ENCODE peak calls at places on chromosomes 13 and 19, in ten cellular contexts. P is kidney epithelial cell; G is CD8-positive, alpha-beta T cell; U is frontal cortex; V is activated CD4-positive, alpha-beta T cell treated with anti-CD3 and anti-CD28 coated beads for 1 hour; O is Caco-2; I is stimulated activated CD8-positive, alpha-beta memory T cell treated with anti-CD3 and anti-CD28 coated beads, Interleukin-12 subunit alpha, Interleukin-12 subunit beta, amount 100 ng/mL, for 4 hours; J is NCI-H1930; R is stimulated activated naive CD4-positive, alpha-beta T cell; W is mesendoderm. L is an unnamed sample.

GRCh38 chr19:29530549-29531457 is 5.0 kb downstream of the VSTM2B start:
- DNase-seq in P (no peak), G (no peak), U (no peak), V (no peak), O (no peak), I (no peak), J (no peak), R (no peak), W (peak), L (no peak)

GRCh38 chr19:41945135-41945766 is 13.9 kb downstream of the RABAC1 start:
- DNase-seq in P (no peak), G (peak), U (no peak), V (peak), O (no peak), I (peak), J (no peak), R (peak), W (no peak), L (peak)

GRCh38 chr13:77737583-77738200 is 40.2 kb downstream of the SLAIN1 start:
- DNase-seq in P (no peak), G (no peak), U (no peak), V (no peak), O (no peak), I (no peak), J (no peak), R (no peak), W (no peak), L (no peak)

GRCh38 chr19:28881616-28882015 is 331.3 kb downstream of the UQCRFS1 start:
- DNase-seq in P (peak), G (no peak), U (no peak), V (no peak), O (no peak), I (no peak), J (no peak), R (no peak), W (no peak), L (no peak)

GRCh38 chr13:102452831-102453230 is 51.0 kb upstream of the FGF14 start:
- DNase-seq in P (peak), G (no peak), U (no peak), V (no peak), O (no peak), I (no peak), J (no peak), R (no peak), W (no peak), L (no peak)

GRCh38 chr19:3132971-3133792 is 2.7 kb upstream of the GNA15 start:
- DNase-seq in P (peak), G (peak), U (no peak), V (peak), O (no peak), I (peak), J (no peak), R (peak), W (no peak), L (peak)

GRCh38 chr13:35471466-35472307 is 4.8 kb downstream of the MAB21L1 start:
- DNase-seq in P (no peak), G (no peak), U (no peak), V (no peak), O (no peak), I (no peak), J (no peak), R (no peak), W (peak), L (no peak)

GRCh38 chr13:21039097-21039800 is 22.1 kb downstream of the LATS2 start:
- DNase-seq in P (no peak), G (no peak), U (no peak), V (no peak), O (no peak), I (no peak), J (no peak), R (no peak), W (peak), L (no peak)

GRCh38 chr13:111210082-111210481 is 95.0 kb downstream of the ARHGEF7 start:
- DNase-seq in P (no peak), G (no peak), U (no peak), V (no peak), O (no peak), I (no peak), J (no peak), R (no peak), W (no peak), L (no peak)

GRCh38 chr13:50129065-50129922 is 114.0 kb downstream of the KCNRG start:
- DNase-seq in P (no peak), G (no peak), U (no peak), V (no peak), O (no peak), I (no peak), J (no peak), R (no peak), W (peak), L (no peak)

GRCh38 chr19:46489445-46490272 is 6.0 kb downstream of the PNMA8B start:
- DNase-seq in P (no peak), G (no peak), U (peak), V (no peak), O (no peak), I (no peak), J (no peak), R (peak), W (peak), L (no peak)

GRCh38 chr19:38095411-38096308 is 128.4 kb downstream of the DPF1 start:
- DNase-seq in P (peak), G (peak), U (peak), V (peak), O (peak), I (peak), J (peak), R (peak), W (peak), L (peak)

GRCh38 chr13:109602356-109602755 is 184.0 kb downstream of the IRS2 start:
- DNase-seq in P (no peak), G (no peak), U (no peak), V (no peak), O (no peak), I (no peak), J (no peak), R (no peak), W (no peak), L (no peak)

GRCh38 chr19:40976134-40976533 is 14.9 kb upstream of the CYP2B6 start:
- DNase-seq in P (no peak), G (no peak), U (no peak), V (no peak), O (no peak), I (no peak), J (no peak), R (no peak), W (no peak), L (peak)

GRCh38 chr19:46303702-46304397 is 7.0 kb downstream of the HIF3A start:
- DNase-seq in P (no peak), G (no peak), U (no peak), V (no peak), O (peak), I (no peak), J (peak), R (no peak), W (peak), L (no peak)

GRCh38 chr13:113150545-113151365 is 7.7 kb upstream of the PROZ start:
- DNase-seq in P (no peak), G (no peak), U (no peak), V (no peak), O (no peak), I (no peak), J (no peak), R (no peak), W (no peak), L (no peak)

GRCh38 chr13:63586467-63586866 is 2170.8 kb upstream of the PCDH20 start:
- DNase-seq in P (no peak), G (no peak), U (no peak), V (no peak), O (no peak), I (no peak), J (no peak), R (no peak), W (no peak), L (no peak)

GRCh38 chr13:99385161-99385560 is 78.0 kb upstream of the GPR183 start:
- DNase-seq in P (no peak), G (no peak), U (no peak), V (peak), O (no peak), I (no peak), J (no peak), R (no peak), W (no peak), L (no peak)

GRCh38 chr13:52744842-52745241 is 5.2 kb upstream of the CNMD start:
- DNase-seq in P (no peak), G (no peak), U (no peak), V (no peak), O (no peak), I (no peak), J (no peak), R (no peak), W (no peak), L (no peak)

GRCh38 chr13:110809871-110810486 is 96.5 kb downstream of the ING1 start:
- DNase-seq in P (no peak), G (no peak), U (no peak), V (no peak), O (no peak), I (no peak), J (no peak), R (no peak), W (no peak), L (no peak)

GRCh38 chr13:93700115-93700514 is 473.5 kb downstream of the GPC6 start:
- DNase-seq in P (no peak), G (no peak), U (no peak), V (no peak), O (no peak), I (no peak), J (no peak), R (no peak), W (no peak), L (no peak)

L was measured in GM12864.